ENCODE peak calls at places on chromosome 18, in five cellular contexts. I, T, K, R and Z are unnamed samples. For H3K36me3, the result is how much of the 10 kb centered on the place peaks cover.

GRCh38 chr18:69469444-69469919 is 68.8 kb downstream of the DOK6 start:
- DNase-seq in K (no peak), I (peak), T (no peak), R (peak), Z (no peak)

GRCh38 chr18:63974991-63975390 is 5.1 kb downstream of the SERPINB8 start:
- DNase-seq in R (peak), K (no peak), I (peak), T (peak), Z (no peak)

GRCh38 chr18:45910405-45911023 is 56.6 kb downstream of the EPG5 start:
- DNase-seq in I (peak), R (peak), T (peak), K (peak), Z (peak)

GRCh38 chr18:74609535-74609934 is 11.9 kb downstream of the ZNF407 start:
- DNase-seq in R (peak), K (no peak), I (no peak), T (no peak), Z (no peak)

GRCh38 chr18:30177056-30177455 is 865.5 kb downstream of the DSC3 start:
- DNase-seq in T (no peak), K (no peak), R (peak), I (no peak), Z (no peak)

GRCh38 chr18:3162181-3162580 is 57.6 kb downstream of the MYOM1 start:
- DNase-seq in I (no peak), K (no peak), T (no peak), R (no peak), Z (peak)

GRCh38 chr18:36411745-36412168 is 114.2 kb downstream of the FHOD3 start:
- DNase-seq in I (peak), R (peak), T (no peak), K (no peak), Z (no peak)

GRCh38 chr18:21313576-21313975 is 71.5 kb downstream of the GREB1L start:
- DNase-seq in I (no peak), R (no peak), K (no peak), T (no peak), Z (no peak)

GRCh38 chr18:77395941-77396340 is 146.3 kb downstream of the GALR1 start:
- DNase-seq in K (no peak), R (no peak), T (no peak), I (no peak), Z (no peak)

GRCh38 chr18:47746615-47747014 is 183.8 kb downstream of the SMAD2 start:
- DNase-seq in K (no peak), I (no peak), T (no peak), R (no peak), Z (no peak)

GRCh38 chr18:67092141-67092540 is 424.4 kb downstream of the DSEL start:
- DNase-seq in T (no peak), R (no peak), K (no peak), I (no peak), Z (no peak)

GRCh38 chr18:13452448-13452811 is 233.9 kb downstream of the LDLRAD4 start:
- DNase-seq in R (peak), T (no peak), I (no peak), K (no peak), Z (peak)

GRCh38 chr18:34397286-34397896 is 172.7 kb upstream of the NOL4 start:
- DNase-seq in T (no peak), I (no peak), R (no peak), K (no peak), Z (peak)

GRCh38 chr18:7608798-7609197 is 41.7 kb downstream of the PTPRM start:
- DNase-seq in I (no peak), R (peak), T (no peak), K (no peak), Z (no peak)

GRCh38 chr18:21489119-21489750 is 111.3 kb downstream of the ESCO1 start:
- DNase-seq in I (peak), R (peak), K (peak), T (peak), Z (peak)

GRCh38 chr18:49619792-49620191 is 57.9 kb downstream of the LIPG start:
- DNase-seq in T (no peak), K (no peak), I (no peak), R (peak), Z (no peak)

GRCh38 chr18:2872095-2872494 is 25.3 kb downstream of the EMILIN2 start:
- DNase-seq in T (no peak), K (no peak), R (no peak), I (no peak), Z (no peak)

GRCh38 chr18:60534539-60534938 is 162.0 kb upstream of the MC4R start:
- DNase-seq in K (no peak), I (no peak), T (no peak), R (peak), Z (no peak)

GRCh38 chr18:39166776-39167175 is 1601.2 kb upstream of the CELF4 start:
- DNase-seq in T (no peak), I (no peak), R (no peak), K (no peak), Z (no peak)

GRCh38 chr18:79597176-79598045 is 82.2 kb upstream of the CTDP1 start:
- DNase-seq in K (no peak), T (no peak), R (no peak), I (no peak), Z (no peak)

GRCh38 chr18:79598885-79599175 is 80.8 kb upstream of the CTDP1 start:
- DNase-seq in I (no peak), R (no peak), K (no peak), T (no peak), Z (no peak)

GRCh38 chr18:79598046-79598884 is 81.3 kb upstream of the CTDP1 start:
- DNase-seq in I (no peak), K (no peak), T (no peak), R (no peak), Z (no peak)

GRCh38 chr18:79595876-79596374 is 83.7 kb upstream of the CTDP1 start:
- DNase-seq in T (no peak), I (no peak), K (no peak), R (no peak), Z (no peak)

DNA sequence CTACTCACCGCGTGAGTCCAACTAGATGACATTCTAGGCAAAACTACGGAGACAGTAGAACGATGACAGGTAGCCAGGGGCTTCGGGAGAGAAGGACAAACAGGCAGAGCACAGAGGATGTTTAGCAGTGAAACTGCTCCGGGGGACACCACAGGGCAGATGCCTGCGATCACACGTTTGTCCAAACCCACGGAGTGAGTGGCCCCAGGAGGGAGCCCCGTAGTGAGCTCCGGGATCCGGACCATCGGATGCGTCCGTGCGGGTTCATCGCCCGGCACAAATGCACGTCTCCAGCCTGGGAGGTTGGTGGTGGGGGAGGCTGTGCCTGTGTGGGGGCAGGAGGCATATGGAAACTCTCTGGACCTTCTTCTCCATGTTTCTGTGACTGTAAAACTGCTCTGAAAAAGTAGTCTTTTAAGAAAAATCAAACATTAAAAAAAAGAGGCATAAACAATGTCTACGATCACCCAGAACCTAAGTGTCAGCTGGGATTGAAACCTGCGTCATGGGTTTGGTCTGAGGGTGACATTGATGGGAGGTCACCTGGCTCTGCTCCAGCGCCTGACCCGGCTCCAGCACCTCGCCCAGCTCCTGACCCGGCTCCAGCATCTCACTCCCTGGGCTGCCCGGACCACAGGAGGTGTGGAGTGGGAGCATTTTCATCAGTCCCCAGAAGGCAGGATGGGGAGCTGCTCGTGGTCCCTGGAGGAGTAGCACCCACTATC is 83.0 kb upstream of the CTDP1 start:
- DNase-seq in K (no peak), R (no peak), T (no peak), I (no peak), Z (no peak)
- TF ChIP-seq EZH2phosphoT487 in K (no peak), R (no peak), T (no peak), I (no peak), Z (no peak)

DNA sequence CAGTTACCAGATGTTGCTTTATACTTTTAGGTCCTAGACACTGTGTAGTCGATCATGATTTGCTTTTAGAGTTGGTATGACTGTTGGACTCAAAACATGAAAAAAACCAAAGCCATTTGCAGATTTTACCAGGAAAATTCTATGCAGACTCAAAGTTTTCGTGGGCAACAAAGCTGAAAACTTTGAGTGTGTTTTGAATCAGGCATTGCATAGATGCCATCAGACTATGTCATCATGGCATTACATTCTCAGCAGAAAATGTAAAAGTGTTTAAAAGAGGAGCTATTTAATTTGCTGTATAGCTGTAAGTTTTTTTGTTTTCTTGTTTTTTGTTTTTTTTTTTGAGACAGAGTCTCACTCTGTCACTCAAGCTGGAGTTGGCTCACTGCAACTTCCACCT is 43.5 kb upstream of the ELAC1 start:
- DNase-seq in R (peak), I (no peak), T (no peak), K (no peak), Z (no peak)
- H3K36me3 ChIP-seq in R (under half), I (under half), T (half or more), K (under half), Z (under half)

DNA sequence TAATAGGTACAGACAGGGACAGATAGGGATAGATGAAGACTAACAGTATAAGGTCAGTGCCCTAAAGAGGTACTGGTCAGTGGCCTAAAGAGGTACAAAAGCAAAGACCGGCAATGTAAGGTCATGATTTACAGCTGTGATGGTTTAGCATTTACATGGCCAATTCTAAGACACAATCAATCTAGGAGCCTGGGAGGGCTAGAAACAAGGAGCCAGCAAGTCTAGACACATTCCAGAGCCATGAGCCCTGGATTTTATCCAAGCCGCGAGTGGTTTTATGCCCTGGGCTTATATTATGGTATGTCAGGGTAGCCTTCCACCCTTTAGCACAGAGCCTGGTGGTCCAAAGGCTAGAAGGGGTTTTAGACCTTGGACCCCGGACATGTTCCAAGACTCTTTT is 124.2 kb downstream of the CBLN2 start:
- DNase-seq in I (no peak), K (no peak), T (no peak), R (no peak), Z (no peak)
- TF ChIP-seq EZH2phosphoT487 in I (no peak), K (no peak), T (no peak), R (no peak), Z (no peak)

GRCh38 chr18:58868440-58868839 is 3.8 kb downstream of the ZNF532 start:
- DNase-seq in T (no peak), K (no peak), R (no peak), I (no peak), Z (no peak)
- H3K36me3 ChIP-seq in T (under half), K (under half), R (under half), I (under half), Z (under half)

GRCh38 chr18:29163596-29163995 is 986.7 kb upstream of the CDH2 start:
- DNase-seq in R (peak), I (no peak), K (no peak), T (no peak), Z (no peak)

GRCh38 chr18:29161429-29161828 is 984.5 kb upstream of the CDH2 start:
- DNase-seq in R (peak), K (no peak), T (no peak), I (no peak), Z (no peak)

GRCh38 chr18:29164020-29164706 is 987.2 kb upstream of the CDH2 start:
- DNase-seq in T (no peak), I (peak), K (no peak), R (peak), Z (peak)

GRCh38 chr18:29169599-29169998 is 992.7 kb upstream of the CDH2 start:
- DNase-seq in T (no peak), R (no peak), I (no peak), K (no peak), Z (no peak)

GRCh38 chr18:29164993-29165599 is 988.2 kb upstream of the CDH2 start:
- DNase-seq in T (no peak), R (peak), I (peak), K (no peak), Z (no peak)
- TF ChIP-seq EZH2phosphoT487 in T (no peak), R (no peak), I (no peak), K (no peak), Z (no peak)

GRCh38 chr18:79717059-79717458 is 37.5 kb downstream of the CTDP1 start:
- DNase-seq in I (no peak), T (no peak), R (no peak), K (no peak), Z (no peak)
- H3K36me3 ChIP-seq in I (under half), T (under half), R (under half), K (under half), Z (under half)

GRCh38 chr18:57446322-57446721 is 11.1 kb downstream of the ONECUT2 start:
- DNase-seq in K (peak), I (no peak), T (peak), R (no peak), Z (no peak)
- TF ChIP-seq EZH2phosphoT487 in K (no peak), I (no peak), T (no peak), R (no peak), Z (no peak)

GRCh38 chr18:62512532-62512931 is 10.3 kb upstream of the ZCCHC2 start:
- DNase-seq in I (no peak), T (no peak), K (no peak), R (no peak), Z (no peak)
- H3K36me3 ChIP-seq in I (under half), T (under half), K (under half), R (under half), Z (under half)

GRCh38 chr18:26040051-26040656 is 50.3 kb downstream of the SS18 start:
- DNase-seq in I (no peak), R (no peak), K (no peak), T (no peak), Z (no peak)
- TF ChIP-seq EZH2phosphoT487 in I (no peak), R (no peak), K (no peak), T (no peak), Z (no peak)

DNA sequence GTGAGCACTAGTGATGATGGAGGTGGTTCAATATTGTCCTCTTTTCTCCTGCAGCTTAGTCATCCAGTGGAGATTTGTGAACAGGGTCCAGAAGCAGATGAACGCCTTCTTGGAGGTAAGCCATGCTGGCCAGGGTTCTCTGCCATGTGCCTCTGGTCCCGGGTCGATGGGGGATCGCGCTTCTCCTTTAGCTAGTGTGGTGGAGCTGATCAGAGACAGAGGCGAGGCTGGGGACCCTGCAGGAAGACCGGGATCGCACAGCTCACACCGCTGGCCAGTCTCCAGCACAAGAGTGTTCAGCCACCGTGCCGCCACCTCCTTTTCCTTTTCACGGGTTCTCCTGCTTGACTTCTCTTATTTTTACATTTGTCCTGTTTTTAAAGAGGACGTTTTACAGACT is 243.4 kb downstream of the ALPK2 start:
- DNase-seq in R (no peak), I (no peak), K (no peak), T (no peak), Z (no peak)
- H3K36me3 ChIP-seq in R (under half), I (under half), K (under half), T (under half), Z (under half)